ENCODE peak calls at places on chromosomes 12 and 14, in eight cellular contexts. H is astrocyte; G is HFF-Myc; E is cerebellum; V is kidney glomerular epithelial cell; D is central memory CD8-positive, alpha-beta T cell; Z is NCI-H146; Q is lung. B is an unnamed sample.

GRCh38 chr14:65461730-65462129 is 49.2 kb downstream of the FUT8 start:
- DNase-seq in E (no peak), D (no peak), G (no peak), Z (no peak), H (no peak), V (no peak), Q (no peak), B (no peak)

GRCh38 chr14:63543826-63544320 is 696 bp upstream of the PPP2R5E start:
- DNase-seq in H (no peak), Q (no peak), Z (peak), E (peak), G (no peak), V (no peak), D (no peak), B (no peak)

GRCh38 chr14:98912655-98913054 is 359.3 kb downstream of the BCL11B start:
- DNase-seq in D (no peak), E (no peak), Q (no peak), H (no peak), G (no peak), V (no peak), Z (no peak), B (no peak)

GRCh38 chr14:104395941-104396681 is 183.5 kb upstream of the C14orf180 start:
- DNase-seq in H (no peak), E (no peak), G (no peak), D (peak), Z (no peak), V (no peak), Q (peak), B (no peak)

GRCh38 chr12:24062642-24063245 is 113.3 kb upstream of the SOX5 start:
- DNase-seq in E (no peak), Z (no peak), H (no peak), D (no peak), Q (no peak), V (no peak), G (no peak), B (peak)

GRCh38 chr12:95970905-95971304 is 25.2 kb downstream of the HAL start:
- DNase-seq in H (peak), Z (no peak), G (no peak), V (no peak), D (no peak), Q (no peak), E (no peak), B (peak)

GRCh38 chr14:67493092-67493717 is 4.7 kb upstream of the TMEM229B start:
- DNase-seq in H (no peak), D (no peak), E (no peak), G (no peak), V (no peak), Z (no peak), Q (no peak), B (no peak)

GRCh38 chr12:79296128-79296527 is 394.6 kb downstream of the PAWR start:
- DNase-seq in Z (no peak), D (no peak), Q (no peak), H (no peak), V (no peak), E (no peak), G (no peak), B (no peak)